ENCODE peak calls at places on chromosomes 5 and 9, in eight cellular contexts. C is vagina, W is stomach, N is A549, V is cardiac muscle cell, P is hepatocyte, J is prostate gland, Q is OCI-LY7. B is an unnamed sample.

GRCh38 chr5:89457411-89458329 is 574.7 kb upstream of the MEF2C start:
- DNase-seq in C (no peak), W (no peak), N (peak; percentile 0), V (peak; percentile 16), P (peak; percentile 26), J (peak; percentile 33), Q (no peak), B (no peak)

GRCh38 chr5:61801174-61801573 is 469.1 kb downstream of the ZSWIM6 start:
- DNase-seq in C (no peak), W (no peak), N (no peak), V (no peak), P (no peak), J (no peak), Q (no peak), B (no peak)

GRCh38 chr9:97528529-97529230 is 27.2 kb downstream of the TMOD1 start:
- DNase-seq in C (no peak), W (no peak), N (no peak), V (no peak), P (no peak), J (no peak), Q (no peak), B (no peak)

GRCh38 chr9:126317513-126317912 is 9.1 kb upstream of the MVB12B start:
- DNase-seq in C (no peak), W (no peak), N (no peak), V (no peak), P (no peak), J (no peak), Q (no peak), B (no peak)

GRCh38 chr9:87950765-87951488 is 23.4 kb downstream of the CDK20 start:
- DNase-seq in C (no peak), W (no peak), N (peak; percentile 41), V (peak; percentile 52), P (peak; percentile 41), J (no peak), Q (peak; percentile 50), B (no peak)

GRCh38 chr9:14692536-14692917 is 705 bp downstream of the ZDHHC21 start:
- DNase-seq in C (no peak), W (no peak), N (no peak), V (no peak), P (no peak), J (no peak), Q (peak; percentile 23), B (no peak)

GRCh38 chr5:73295447-73295846 is 122.5 kb downstream of the TMEM174 start:
- DNase-seq in C (no peak), W (no peak), N (peak; percentile 20), V (no peak), P (no peak), J (no peak), Q (peak; percentile 5), B (no peak)

GRCh38 chr9:26670052-26670640 is 222.5 kb downstream of the CAAP1 start:
- DNase-seq in C (no peak), W (no peak), N (no peak), V (no peak), P (no peak), J (no peak), Q (no peak), B (no peak)

GRCh38 chr5:33258553-33258952 is 182.2 kb upstream of the TARS1 start:
- DNase-seq in C (no peak), W (no peak), N (no peak), V (no peak), P (no peak), J (no peak), Q (no peak), B (no peak)

GRCh38 chr5:153534102-153534501 is 43.6 kb downstream of the GRIA1 start:
- DNase-seq in C (no peak), W (no peak), N (no peak), V (no peak), P (no peak), J (no peak), Q (no peak), B (no peak)
- H3K27ac ChIP-seq in C (no peak overlapping the region), W (no peak overlapping the region), N (no peak overlapping the region), V (no peak overlapping the region), P (no peak overlapping the region), J (no peak overlapping the region), Q (no peak overlapping the region), B (no peak overlapping the region)

DNA sequence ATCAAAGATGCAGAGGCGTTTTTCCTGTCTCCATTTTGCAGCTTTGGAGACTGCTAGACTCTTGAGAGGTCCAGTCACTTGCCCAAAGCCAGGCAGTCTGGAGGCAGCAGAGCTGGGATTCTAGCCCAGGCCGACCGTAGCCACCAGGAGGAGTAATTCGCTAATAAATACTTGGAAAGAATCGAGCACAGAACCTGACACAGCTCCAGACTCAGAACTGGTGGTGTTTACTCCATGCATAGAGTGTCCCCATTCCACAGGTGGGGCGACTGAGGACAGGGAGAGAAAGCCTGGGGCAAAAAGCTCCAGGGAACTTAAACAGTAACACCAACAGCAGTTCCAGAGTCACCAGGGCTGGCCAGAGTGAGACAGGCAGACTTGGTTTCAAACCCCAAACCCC is 10.7 kb upstream of the CERCAM start:
- DNase-seq in C (no peak), W (no peak), N (peak; percentile 59), V (peak; percentile 48), P (no peak), J (no peak), Q (no peak), B (no peak)
- TF ChIP-seq CTCF in C (no peak), W (no peak), N (no peak), V (peak; percentile 42), P (peak; percentile 12), J (no peak), Q (peak; percentile 40), B (no peak)

GRCh38 chr5:141208478-141208877 is at the start of gene PCDHB12:
- DNase-seq in C (no peak), W (no peak), N (peak; percentile 9), V (no peak), P (no peak), J (no peak), Q (peak; percentile 19), B (no peak)
- H3K9me3 ChIP-seq in C (peaks cover 13% of the 10 kb centered on the region), W (peaks cover 62% of the 10 kb centered on the region), N (peaks cover 8% of the 10 kb centered on the region), V (peaks cover 3% of the 10 kb centered on the region), P (no peaks in the 10 kb centered on the region), J (no peaks in the 10 kb centered on the region), Q (no peaks in the 10 kb centered on the region), B (peaks cover 88% of the 10 kb centered on the region)

DNA sequence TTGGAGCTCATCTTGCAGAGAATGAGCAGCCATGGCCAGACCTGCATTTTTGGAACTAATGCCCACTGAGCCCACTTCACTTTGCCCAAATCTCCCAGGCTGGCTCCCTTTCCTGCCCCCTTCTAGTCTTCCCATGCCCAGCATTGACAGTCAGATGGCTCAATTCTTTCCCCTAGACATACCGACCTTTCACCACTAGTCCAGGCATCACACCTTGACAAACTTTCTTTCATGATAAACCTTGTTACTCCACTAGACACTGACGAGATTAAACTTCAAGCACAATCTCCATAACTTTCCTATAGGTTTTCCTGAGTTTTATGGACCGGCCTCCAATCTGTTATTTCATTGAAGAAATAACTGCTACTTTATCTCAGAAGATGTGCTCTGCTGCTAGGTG is 47.8 kb upstream of the RAI14 start:
- DNase-seq in C (no peak), W (no peak), N (no peak), V (no peak), P (no peak), J (no peak), Q (no peak), B (no peak)
- H3K27ac ChIP-seq in C (peak overlapping the region; percentile 61), W (peak overlapping the region; percentile 61), N (peak overlapping the region; percentile 90), V (no peak overlapping the region), P (peak overlapping the region; percentile 58), J (no peak overlapping the region), Q (no peak overlapping the region), B (no peak overlapping the region)

GRCh38 chr9:111298831-111299603 is 31.0 kb downstream of the OR2K2 start:
- DNase-seq in C (no peak), W (no peak), N (peak; percentile 66), V (peak; percentile 85), P (peak; percentile 55), J (peak; percentile 24), Q (peak; percentile 37), B (no peak)
- TF ChIP-seq CTCF in C (peak; percentile 87), W (peak; percentile 62), N (peak; percentile 91), V (peak; percentile 63), P (peak; percentile 86), J (peak; percentile 79), Q (peak; percentile 92), B (peak; percentile 82)

DNA sequence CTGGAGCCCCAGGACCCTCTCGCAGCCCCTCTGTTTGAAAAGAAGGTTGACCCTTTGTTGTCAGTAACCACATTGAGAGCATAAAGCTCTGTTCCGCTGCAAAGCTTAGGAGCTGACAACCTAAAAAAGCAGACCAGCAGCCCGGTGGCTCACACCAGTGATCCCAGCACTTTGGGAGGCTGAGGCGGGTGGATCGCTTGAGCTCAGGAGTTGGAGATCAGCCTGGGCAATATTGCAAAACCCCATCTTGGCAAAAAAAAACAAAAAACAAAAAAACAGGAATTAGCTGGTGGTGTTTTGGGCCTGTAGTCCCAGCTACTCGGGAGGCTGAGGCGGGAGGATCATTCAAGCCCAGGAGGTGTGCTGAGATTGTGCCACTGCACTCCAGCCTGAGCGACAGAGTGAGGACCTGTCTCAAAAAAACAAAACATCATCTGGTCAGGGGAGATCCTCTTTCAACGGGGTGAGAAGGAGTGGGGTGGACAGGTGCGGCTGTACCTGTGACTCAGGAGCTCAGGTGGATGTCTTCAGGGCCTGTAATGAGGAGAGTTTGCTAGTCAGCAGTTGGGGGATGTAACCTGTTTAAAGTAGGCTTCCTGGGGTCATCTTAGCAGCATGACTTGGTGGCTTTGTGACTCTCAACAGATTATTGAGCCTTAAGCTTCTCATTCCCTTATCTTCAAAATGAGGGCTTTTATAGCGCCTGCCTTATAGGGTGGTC is 694 bp upstream of the REEP2 start:
- DNase-seq in C (no peak), W (no peak), N (no peak), V (no peak), P (no peak), J (no peak), Q (no peak), B (no peak)
- H3K9me3 ChIP-seq in C (no peaks in the 10 kb centered on the region), W (no peaks in the 10 kb centered on the region), N (no peaks in the 10 kb centered on the region), V (no peaks in the 10 kb centered on the region), P (no peaks in the 10 kb centered on the region), J (no peaks in the 10 kb centered on the region), Q (no peaks in the 10 kb centered on the region), B (no peaks in the 10 kb centered on the region)

B was measured in breast epithelium.